ENCODE peak calls at places on chromosome 5, in five cellular contexts. One of them, this sample, is unnamed. For H3K4me1, the result is how much of the 10 kb centered on the place peaks cover.

GRCh38 chr5:657570-657969 is 35.6 kb downstream of the TPPP start:
- DNase-seq in psoas muscle: peak
- DNase-seq in pancreas: no peak
- DNase-seq in breast epithelium: peak
- DNase-seq in Panc1: peak
- DNase-seq in this sample: no peak

GRCh38 chr5:35857004-35857345 is 284 bp downstream of the IL7R start:
- DNase-seq in pancreas: no peak
- DNase-seq in psoas muscle: no peak
- DNase-seq in Panc1: no peak
- DNase-seq in breast epithelium: no peak
- DNase-seq in this sample: no peak

GRCh38 chr5:96144289-96144688 is 182.6 kb upstream of the ELL2 start:
- DNase-seq in breast epithelium: no peak
- DNase-seq in psoas muscle: no peak
- DNase-seq in Panc1: no peak
- DNase-seq in pancreas: no peak
- DNase-seq in this sample: no peak

GRCh38 chr5:147507480-147508126 is 2.3 kb downstream of the DPYSL3 start:
- DNase-seq in psoas muscle: no peak
- DNase-seq in pancreas: no peak
- DNase-seq in breast epithelium: no peak
- DNase-seq in Panc1: no peak
- DNase-seq in this sample: no peak

GRCh38 chr5:27038476-27038875 is at the start of gene CDH9:
- DNase-seq in breast epithelium: no peak
- DNase-seq in psoas muscle: no peak
- DNase-seq in Panc1: no peak
- DNase-seq in pancreas: no peak
- DNase-seq in this sample: no peak

GRCh38 chr5:134131578-134132350 is 17.3 kb downstream of the TCF7 start:
- DNase-seq in pancreas: peak
- DNase-seq in psoas muscle: peak
- DNase-seq in Panc1: no peak
- DNase-seq in breast epithelium: no peak
- DNase-seq in this sample: no peak

GRCh38 chr5:143436871-143437270 is 33.4 kb upstream of the NR3C1 start:
- DNase-seq in Panc1: no peak
- DNase-seq in psoas muscle: no peak
- DNase-seq in breast epithelium: no peak
- DNase-seq in pancreas: no peak
- DNase-seq in this sample: no peak

GRCh38 chr5:7473668-7474215 is 77.8 kb downstream of the ADCY2 start:
- DNase-seq in pancreas: no peak
- DNase-seq in Panc1: no peak
- DNase-seq in breast epithelium: no peak
- DNase-seq in psoas muscle: no peak
- DNase-seq in this sample: no peak

GRCh38 chr5:73974871-73975351 is 348.9 kb downstream of the ARHGEF28 start:
- DNase-seq in Panc1: no peak
- DNase-seq in breast epithelium: no peak
- DNase-seq in psoas muscle: no peak
- DNase-seq in pancreas: no peak
- DNase-seq in this sample: peak

GRCh38 chr5:115810776-115811175 is 5.7 kb downstream of the CDO1 start:
- DNase-seq in Panc1: no peak
- DNase-seq in breast epithelium: no peak
- DNase-seq in pancreas: no peak
- DNase-seq in psoas muscle: no peak
- DNase-seq in this sample: no peak

GRCh38 chr5:123810253-123810652 is 298.3 kb downstream of the CSNK1G3 start:
- DNase-seq in Panc1: no peak
- DNase-seq in psoas muscle: no peak
- DNase-seq in breast epithelium: no peak
- DNase-seq in pancreas: no peak
- DNase-seq in this sample: peak

GRCh38 chr5:52705720-52706119 is 82.0 kb upstream of the ITGA1 start:
- DNase-seq in breast epithelium: no peak
- DNase-seq in Panc1: no peak
- DNase-seq in psoas muscle: no peak
- DNase-seq in pancreas: no peak
- DNase-seq in this sample: no peak

GRCh38 chr5:38340961-38341500 is 82.7 kb downstream of the EGFLAM start:
- DNase-seq in pancreas: no peak
- DNase-seq in psoas muscle: no peak
- DNase-seq in breast epithelium: no peak
- DNase-seq in Panc1: no peak
- DNase-seq in this sample: no peak

GRCh38 chr5:114176356-114176755 is 185.5 kb upstream of the KCNN2 start:
- DNase-seq in breast epithelium: no peak
- DNase-seq in pancreas: no peak
- DNase-seq in psoas muscle: no peak
- DNase-seq in Panc1: no peak
- DNase-seq in this sample: no peak

DNA sequence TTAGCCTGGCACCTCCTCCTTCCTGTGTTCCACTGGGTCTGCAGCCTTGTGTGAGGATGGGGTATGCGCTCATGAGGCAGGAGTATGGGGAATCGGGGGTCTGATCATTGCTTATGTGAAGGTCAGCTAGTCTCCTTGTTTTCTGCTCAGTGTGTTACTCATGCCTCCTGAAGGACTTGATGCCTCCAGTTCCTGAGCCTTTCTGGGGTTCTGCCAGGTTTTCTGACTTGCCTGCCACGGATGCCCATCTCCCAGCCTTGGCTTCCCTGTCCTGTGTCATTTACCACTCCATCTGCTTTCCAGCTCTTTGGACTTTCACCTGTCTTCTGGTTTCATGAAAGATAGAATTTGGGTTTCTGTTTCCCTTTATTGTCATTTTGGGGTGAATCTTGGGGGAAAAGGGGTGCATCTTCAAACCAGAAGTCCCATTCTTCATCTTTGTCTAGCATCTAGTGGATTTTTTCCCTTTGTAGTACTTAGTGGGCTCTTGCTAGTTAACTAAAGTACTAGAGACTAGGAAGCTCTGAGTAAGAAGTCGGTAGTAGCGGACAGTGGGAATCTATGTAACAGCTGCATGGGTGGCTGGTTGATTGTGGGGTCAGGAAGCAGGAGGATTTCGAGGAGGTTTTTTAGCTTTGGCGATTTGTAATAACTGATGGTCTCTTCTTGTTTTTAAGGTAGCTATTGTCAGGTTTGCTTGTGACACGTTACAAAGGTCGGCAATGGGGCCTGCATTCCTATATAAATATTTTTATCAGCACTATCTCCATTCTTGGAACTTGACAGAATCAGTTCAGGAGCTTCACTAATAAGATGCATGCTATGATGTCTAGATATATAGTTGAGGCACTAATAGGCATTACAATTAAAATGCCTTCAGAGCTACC is 8.2 kb downstream of the OTULIN start:
- DNase-seq in psoas muscle: no peak
- DNase-seq in breast epithelium: no peak
- DNase-seq in pancreas: no peak
- DNase-seq in Panc1: no peak
- DNase-seq in this sample: no peak
- H3K4me3 ChIP-seq in psoas muscle: no peak
- H3K4me3 ChIP-seq in breast epithelium: no peak
- H3K4me3 ChIP-seq in pancreas: no peak
- H3K4me3 ChIP-seq in Panc1: no peak
- H3K4me3 ChIP-seq in this sample: no peak

GRCh38 chr5:156515121-156515520 is 188.2 kb downstream of the SGCD start:
- DNase-seq in pancreas: no peak
- DNase-seq in breast epithelium: no peak
- DNase-seq in psoas muscle: no peak
- DNase-seq in Panc1: no peak
- DNase-seq in this sample: no peak

GRCh38 chr5:156515799-156516198 is 188.8 kb downstream of the SGCD start:
- DNase-seq in breast epithelium: no peak
- DNase-seq in psoas muscle: no peak
- DNase-seq in Panc1: no peak
- DNase-seq in pancreas: no peak
- DNase-seq in this sample: peak

GRCh38 chr5:156513123-156513814 is 186.3 kb downstream of the SGCD start:
- DNase-seq in breast epithelium: no peak
- DNase-seq in psoas muscle: no peak
- DNase-seq in pancreas: no peak
- DNase-seq in Panc1: no peak
- DNase-seq in this sample: no peak
- H3K27ac ChIP-seq in breast epithelium: no peak
- H3K27ac ChIP-seq in psoas muscle: no peak
- H3K27ac ChIP-seq in pancreas: no peak
- H3K27ac ChIP-seq in Panc1: no peak
- H3K27ac ChIP-seq in this sample: no peak

GRCh38 chr5:150520747-150521521 is 13.0 kb downstream of the NDST1 start:
- DNase-seq in breast epithelium: no peak
- DNase-seq in pancreas: peak
- DNase-seq in Panc1: no peak
- DNase-seq in psoas muscle: peak
- DNase-seq in this sample: no peak
- H3K4me1 ChIP-seq in breast epithelium: under half
- H3K4me1 ChIP-seq in pancreas: half or more
- H3K4me1 ChIP-seq in Panc1: half or more
- H3K4me1 ChIP-seq in psoas muscle: half or more
- H3K4me1 ChIP-seq in this sample: under half

DNA sequence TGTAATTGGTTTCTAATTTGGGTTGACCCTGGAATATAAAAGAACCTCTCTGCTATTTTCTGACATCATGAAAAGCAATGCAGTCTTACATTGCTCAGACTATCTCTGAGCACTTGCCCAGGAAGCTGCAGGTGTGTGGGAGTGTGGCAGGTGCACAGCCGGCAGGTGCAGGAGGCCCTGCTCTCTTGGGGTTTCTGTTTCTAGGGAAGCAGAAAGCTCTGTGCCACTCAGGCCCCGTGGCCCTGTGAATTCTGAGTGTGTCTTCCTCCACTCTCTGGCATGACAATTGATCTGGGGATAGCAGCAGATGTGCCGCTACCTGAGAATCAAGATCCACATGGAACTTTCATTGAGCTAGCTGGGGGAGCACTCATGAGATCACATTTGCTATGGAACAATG is 45.7 kb upstream of the IRX2 start:
- DNase-seq in psoas muscle: no peak
- DNase-seq in breast epithelium: no peak
- DNase-seq in pancreas: no peak
- DNase-seq in Panc1: no peak
- DNase-seq in this sample: no peak
- H3K4me3 ChIP-seq in psoas muscle: no peak
- H3K4me3 ChIP-seq in breast epithelium: no peak
- H3K4me3 ChIP-seq in pancreas: no peak
- H3K4me3 ChIP-seq in Panc1: no peak
- H3K4me3 ChIP-seq in this sample: no peak

GRCh38 chr5:41762426-41762825 is 107.8 kb downstream of the OXCT1 start:
- DNase-seq in psoas muscle: no peak
- DNase-seq in breast epithelium: no peak
- DNase-seq in Panc1: no peak
- DNase-seq in pancreas: no peak
- DNase-seq in this sample: no peak
- H3K27ac ChIP-seq in psoas muscle: no peak
- H3K27ac ChIP-seq in breast epithelium: no peak
- H3K27ac ChIP-seq in Panc1: no peak
- H3K27ac ChIP-seq in pancreas: no peak
- H3K27ac ChIP-seq in this sample: no peak

DNA sequence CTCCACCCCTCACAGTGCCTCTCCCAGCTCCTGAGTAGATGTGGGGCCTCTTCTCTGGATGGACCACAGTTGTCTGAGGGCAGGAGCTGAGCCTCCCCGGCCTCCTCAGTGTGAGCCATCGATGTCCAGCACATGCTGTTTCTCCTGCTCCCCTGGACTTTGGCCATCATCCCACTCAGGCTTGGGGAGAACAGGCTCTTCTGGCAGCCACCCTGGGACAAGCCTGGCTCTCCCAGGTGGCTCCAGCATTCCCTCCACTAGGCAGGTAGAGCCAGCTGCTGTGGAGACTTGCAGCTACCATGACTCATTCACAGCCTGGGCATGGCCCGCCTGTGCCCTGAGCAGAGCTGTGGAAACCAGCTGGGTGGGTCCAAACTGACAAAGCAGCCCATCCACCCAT is 77.0 kb downstream of the CSNK1A1 start:
- DNase-seq in Panc1: no peak
- DNase-seq in breast epithelium: no peak
- DNase-seq in pancreas: peak
- DNase-seq in psoas muscle: no peak
- DNase-seq in this sample: peak
- H3K4me1 ChIP-seq in Panc1: under half
- H3K4me1 ChIP-seq in breast epithelium: under half
- H3K4me1 ChIP-seq in pancreas: under half
- H3K4me1 ChIP-seq in psoas muscle: under half
- H3K4me1 ChIP-seq in this sample: under half

GRCh38 chr5:88819332-88819999 is 63.5 kb downstream of the MEF2C start:
- DNase-seq in pancreas: no peak
- DNase-seq in breast epithelium: no peak
- DNase-seq in Panc1: no peak
- DNase-seq in psoas muscle: no peak
- DNase-seq in this sample: no peak

GRCh38 chr5:88815048-88815789 is 67.8 kb downstream of the MEF2C start:
- DNase-seq in psoas muscle: no peak
- DNase-seq in breast epithelium: no peak
- DNase-seq in Panc1: no peak
- DNase-seq in pancreas: no peak
- DNase-seq in this sample: no peak

GRCh38 chr5:88820581-88820980 is 62.4 kb downstream of the MEF2C start:
- DNase-seq in breast epithelium: no peak
- DNase-seq in psoas muscle: no peak
- DNase-seq in Panc1: no peak
- DNase-seq in pancreas: no peak
- DNase-seq in this sample: no peak

GRCh38 chr5:88821161-88821560 is 61.8 kb downstream of the MEF2C start:
- DNase-seq in breast epithelium: no peak
- DNase-seq in Panc1: no peak
- DNase-seq in psoas muscle: no peak
- DNase-seq in pancreas: no peak
- DNase-seq in this sample: no peak

GRCh38 chr5:88818296-88818695 is 64.7 kb downstream of the MEF2C start:
- DNase-seq in psoas muscle: no peak
- DNase-seq in Panc1: no peak
- DNase-seq in pancreas: no peak
- DNase-seq in breast epithelium: no peak
- DNase-seq in this sample: no peak
- H3K4me3 ChIP-seq in psoas muscle: no peak
- H3K4me3 ChIP-seq in Panc1: no peak
- H3K4me3 ChIP-seq in pancreas: no peak
- H3K4me3 ChIP-seq in breast epithelium: no peak
- H3K4me3 ChIP-seq in this sample: peak

GRCh38 chr5:109126481-109126880 is 283.3 kb downstream of the PJA2 start:
- DNase-seq in Panc1: no peak
- DNase-seq in psoas muscle: no peak
- DNase-seq in pancreas: no peak
- DNase-seq in breast epithelium: no peak
- DNase-seq in this sample: no peak
- H3K27ac ChIP-seq in Panc1: no peak
- H3K27ac ChIP-seq in psoas muscle: no peak
- H3K27ac ChIP-seq in pancreas: no peak
- H3K27ac ChIP-seq in breast epithelium: no peak
- H3K27ac ChIP-seq in this sample: no peak

GRCh38 chr5:2403296-2403695 is 348.2 kb downstream of the IRX2 start:
- DNase-seq in Panc1: no peak
- DNase-seq in psoas muscle: no peak
- DNase-seq in breast epithelium: no peak
- DNase-seq in pancreas: no peak
- DNase-seq in this sample: no peak
- H3K4me1 ChIP-seq in Panc1: under half
- H3K4me1 ChIP-seq in psoas muscle: under half
- H3K4me1 ChIP-seq in breast epithelium: under half
- H3K4me1 ChIP-seq in pancreas: under half
- H3K4me1 ChIP-seq in this sample: under half